ENCODE peak calls at places on chromosomes 7 and 10, in four cellular contexts. D, J, V and Y are unnamed samples.

GRCh38 chr10:27625452-27626345 is 119.9 kb downstream of the MKX start:
- DNase-seq in D (no peak), J (no peak), V (no peak), Y (no peak)

GRCh38 chr7:99191869-99192596 is 15.9 kb downstream of the KPNA7 start:
- DNase-seq in V (no peak), J (no peak), D (no peak), Y (no peak)

GRCh38 chr10:13162013-13162364 is 631 bp downstream of the MCM10 start:
- DNase-seq in V (no peak), J (no peak), D (no peak), Y (peak; percentile 5)

GRCh38 chr10:59517961-59518360 is 155.6 kb upstream of the FAM13C start:
- DNase-seq in V (no peak), D (no peak), J (no peak), Y (no peak)

GRCh38 chr10:111706331-111706730 is 477.2 kb downstream of the GPAM start:
- DNase-seq in D (no peak), J (no peak), V (no peak), Y (no peak)

GRCh38 chr7:30699706-30700495 is 17.6 kb upstream of the CRHR2 start:
- DNase-seq in D (no peak), J (no peak), V (no peak), Y (no peak)

GRCh38 chr10:42979730-42980467 is 97.0 kb upstream of the RET start:
- DNase-seq in J (no peak), D (no peak), V (no peak), Y (no peak)

GRCh38 chr7:856444-857095 is 19.8 kb upstream of the GET4 start:
- DNase-seq in V (no peak), D (no peak), J (no peak), Y (no peak)

GRCh38 chr7:129493555-129493954 is 8.8 kb upstream of the SMKR1 start:
- DNase-seq in J (no peak), D (peak; percentile 33), V (peak; percentile 30), Y (no peak)

GRCh38 chr7:100034871-100035510 is 14.6 kb upstream of the ZSCAN21 start:
- DNase-seq in V (peak; percentile 85), D (peak; percentile 98), J (no peak), Y (no peak)

GRCh38 chr10:62054825-62055224 is 153.3 kb downstream of the ARID5B start:
- DNase-seq in J (no peak), V (no peak), D (no peak), Y (no peak)

GRCh38 chr10:97901381-97901780 is 51.7 kb downstream of the GOLGA7B start:
- DNase-seq in V (no peak), D (no peak), J (no peak), Y (no peak)

GRCh38 chr7:120259382-120259781 is 13.6 kb upstream of the KCND2 start:
- DNase-seq in J (no peak), V (peak; percentile 36), D (peak; percentile 8), Y (no peak)

GRCh38 chr10:78516741-78517140 is 483.1 kb downstream of the RPS24 start:
- DNase-seq in V (no peak), J (no peak), D (no peak), Y (no peak)

GRCh38 chr7:141754939-141755338 is 9.0 kb upstream of the TAS2R3 start:
- DNase-seq in V (peak; percentile 28), D (no peak), J (no peak), Y (peak; percentile 16)

GRCh38 chr7:11319491-11320274 is 346.0 kb downstream of the PHF14 start:
- DNase-seq in J (no peak), V (no peak), D (no peak), Y (no peak)

GRCh38 chr7:116776610-116777289 is 85.6 kb upstream of the CAPZA2 start:
- DNase-seq in V (peak; percentile 69), D (peak; percentile 85), J (no peak), Y (no peak)

GRCh38 chr7:85175217-85175616 is 11.6 kb downstream of the SEMA3D start:
- DNase-seq in D (peak; percentile 11), V (no peak), J (no peak), Y (no peak)

GRCh38 chr7:38274493-38274892 is 1.1 kb upstream of the TARP start:
- DNase-seq in V (no peak), D (peak; percentile 7), J (peak; percentile 73), Y (no peak)

GRCh38 chr7:44569958-44570357 is 3.8 kb downstream of the DDX56 start:
- DNase-seq in J (no peak), D (no peak), V (no peak), Y (no peak)

GRCh38 chr10:7192831-7193348 is 217.9 kb downstream of the SFMBT2 start:
- DNase-seq in V (no peak), J (no peak), D (no peak), Y (no peak)

GRCh38 chr10:50595785-50596184 is 28.0 kb downstream of the SGMS1 start:
- DNase-seq in D (no peak), V (no peak), J (no peak), Y (no peak)

GRCh38 chr10:79995979-79996629 is 47.2 kb upstream of the SFTPD start:
- DNase-seq in V (no peak), D (no peak), J (no peak), Y (no peak)

GRCh38 chr7:40122940-40123254 is 11.5 kb downstream of the MPLKIP start:
- DNase-seq in D (no peak), V (no peak), J (no peak), Y (no peak)
- H3K27ac ChIP-seq in D (no peak overlapping the region), V (no peak overlapping the region), J (no peak overlapping the region), Y (no peak overlapping the region)

GRCh38 chr7:24974026-24974832 is 5.7 kb downstream of the OSBPL3 start:
- DNase-seq in J (no peak), V (no peak), D (no peak), Y (no peak)

GRCh38 chr7:24972991-24973390 is 7.0 kb downstream of the OSBPL3 start:
- DNase-seq in J (no peak), V (peak; percentile 30), D (peak; percentile 87), Y (no peak)

GRCh38 chr7:24972166-24972477 is 7.9 kb downstream of the OSBPL3 start:
- DNase-seq in J (no peak), V (no peak), D (no peak), Y (no peak)

GRCh38 chr7:24975647-24976260 is 4.2 kb downstream of the OSBPL3 start:
- DNase-seq in D (peak; percentile 71), J (no peak), V (no peak), Y (no peak)

GRCh38 chr7:24975172-24975571 is 4.8 kb downstream of the OSBPL3 start:
- DNase-seq in V (no peak), J (no peak), D (no peak), Y (no peak)
- H3K4me3 ChIP-seq in V (no peak overlapping the region), J (no peak overlapping the region), D (no peak overlapping the region), Y (no peak overlapping the region)

DNA sequence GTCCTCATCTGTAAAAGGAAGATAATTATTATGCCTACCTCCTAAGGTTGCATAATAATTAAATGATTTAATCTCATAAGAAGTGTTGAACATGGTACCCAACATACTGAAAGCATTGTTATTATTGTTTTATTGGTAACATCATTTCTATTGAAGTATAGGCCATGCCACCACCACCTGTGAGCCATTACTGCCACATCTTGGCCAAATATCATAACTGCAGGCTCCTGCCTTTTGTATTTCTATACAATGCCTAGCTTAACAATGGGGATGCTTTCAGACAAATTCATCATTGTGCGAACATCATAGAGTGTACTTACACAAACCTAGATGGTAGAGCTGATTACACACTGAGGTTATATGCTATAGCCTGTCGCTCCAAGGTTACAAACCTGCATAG is 61.1 kb upstream of the NPSR1 start:
- DNase-seq in D (no peak), J (no peak), V (peak; percentile 34), Y (peak; percentile 26)
- TF ChIP-seq CTCF in D (peak; percentile 17), J (peak; percentile 56), V (peak; percentile 42), Y (peak; percentile 65)

GRCh38 chr7:22812350-22812749 is 10.3 kb downstream of the TOMM7 start:
- DNase-seq in J (no peak), D (no peak), V (no peak), Y (no peak)

GRCh38 chr7:22811746-22812280 is 10.8 kb downstream of the TOMM7 start:
- DNase-seq in J (no peak), D (peak; percentile 40), V (no peak), Y (no peak)

GRCh38 chr7:22808140-22808539 is 14.5 kb downstream of the TOMM7 start:
- DNase-seq in J (no peak), D (no peak), V (no peak), Y (no peak)

GRCh38 chr7:22809902-22810642 is 12.6 kb downstream of the TOMM7 start:
- DNase-seq in V (no peak), D (no peak), J (no peak), Y (no peak)

GRCh38 chr7:22810843-22811242 is 11.8 kb downstream of the TOMM7 start:
- DNase-seq in D (no peak), J (no peak), V (no peak), Y (no peak)
- H3K27ac ChIP-seq in D (no peak overlapping the region), J (no peak overlapping the region), V (peak overlapping the region; percentile 10), Y (no peak overlapping the region)

DNA sequence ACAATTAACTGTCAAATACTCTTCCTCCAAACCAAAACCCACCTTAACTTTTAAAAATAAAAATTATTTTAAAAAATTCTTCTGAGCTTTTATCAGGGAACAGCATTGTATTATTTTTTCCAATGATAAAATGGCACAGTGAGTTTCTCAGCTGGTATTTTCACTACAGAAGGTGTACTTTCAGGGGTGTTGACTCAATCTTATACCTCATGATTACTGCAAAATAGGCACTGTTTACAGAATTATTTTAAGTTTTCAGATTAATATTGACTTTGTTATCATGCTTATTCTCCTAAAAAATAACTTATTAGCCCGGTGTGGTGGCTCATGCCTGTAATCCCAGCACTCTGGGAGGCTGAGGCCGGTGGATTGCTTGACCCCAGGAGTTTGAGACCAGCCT is 24.3 kb downstream of the RHEB start:
- DNase-seq in D (no peak), V (no peak), J (no peak), Y (no peak)
- H3K4me3 ChIP-seq in D (no peak overlapping the region), V (no peak overlapping the region), J (no peak overlapping the region), Y (no peak overlapping the region)

GRCh38 chr10:129344956-129345355 is 122.1 kb upstream of the MGMT start:
- DNase-seq in V (no peak), D (no peak), J (no peak), Y (no peak)
- TF ChIP-seq CTCF in V (no peak), D (no peak), J (no peak), Y (no peak)

GRCh38 chr7:4699897-4700296 is 17.8 kb downstream of the FOXK1 start:
- DNase-seq in J (no peak), D (no peak), V (no peak), Y (no peak)
- H3K27ac ChIP-seq in J (no peak overlapping the region), D (no peak overlapping the region), V (no peak overlapping the region), Y (no peak overlapping the region)